ENCODE peak calls at places on chromosome 16, in ten cellular contexts. P, R, L, W, C, M, K, G, X and J are unnamed samples.

GRCh38 chr16:67301080-67301757 is 21.9 kb downstream of the PLEKHG4 start:
- DNase-seq in P (no peak), R (no peak), L (no peak), W (no peak), C (no peak), M (no peak), K (peak), G (no peak), X (no peak), J (no peak)

GRCh38 chr16:26195225-26195624 is 503.5 kb downstream of the HS3ST4 start:
- DNase-seq in P (no peak), R (no peak), L (no peak), W (no peak), C (no peak), M (no peak), K (no peak), G (no peak), X (no peak), J (no peak)

GRCh38 chr16:89365044-89365467 is 125.3 kb downstream of the ANKRD11 start:
- DNase-seq in P (no peak), R (peak), L (peak), W (no peak), C (no peak), M (no peak), K (peak), G (no peak), X (no peak), J (no peak)

GRCh38 chr16:1420111-1420539 is 422 bp downstream of the UQCC4 start:
- DNase-seq in P (no peak), R (no peak), L (no peak), W (no peak), C (no peak), M (no peak), K (no peak), G (no peak), X (no peak), J (no peak)

GRCh38 chr16:48361540-48361939 is 23.7 kb downstream of the SIAH1 start:
- DNase-seq in P (no peak), R (no peak), L (no peak), W (no peak), C (no peak), M (no peak), K (no peak), G (no peak), X (no peak), J (no peak)

GRCh38 chr16:56424404-56424765 is 960 bp downstream of the AMFR start:
- DNase-seq in P (no peak), R (peak), L (no peak), W (no peak), C (no peak), M (no peak), K (peak), G (no peak), X (no peak), J (no peak)

GRCh38 chr16:24272379-24272778 is 16.2 kb downstream of the CACNG3 start:
- DNase-seq in P (no peak), R (no peak), L (no peak), W (no peak), C (no peak), M (no peak), K (no peak), G (no peak), X (no peak), J (no peak)

GRCh38 chr16:450800-451512 is 25.5 kb downstream of the RAB11FIP3 start:
- DNase-seq in P (no peak), R (peak), L (no peak), W (no peak), C (no peak), M (no peak), K (no peak), G (no peak), X (no peak), J (no peak)

GRCh38 chr16:88318091-88318494 is 64.7 kb upstream of the ZNF469 start:
- DNase-seq in P (no peak), R (no peak), L (no peak), W (no peak), C (no peak), M (no peak), K (no peak), G (no peak), X (no peak), J (no peak)

GRCh38 chr16:53814791-53815190 is 110.8 kb downstream of the FTO start:
- DNase-seq in P (no peak), R (no peak), L (no peak), W (no peak), C (no peak), M (no peak), K (no peak), G (no peak), X (no peak), J (no peak)

GRCh38 chr16:13630292-13630850 is 289.6 kb upstream of the ERCC4 start:
- DNase-seq in P (no peak), R (no peak), L (no peak), W (no peak), C (no peak), M (no peak), K (no peak), G (no peak), X (no peak), J (no peak)

GRCh38 chr16:56625140-56625942 is at the start of gene MT1E:
- DNase-seq in P (peak), R (peak), L (no peak), W (peak), C (no peak), M (no peak), K (peak), G (no peak), X (peak), J (no peak)

GRCh38 chr16:69188716-69189115 is 1.8 kb downstream of the SNTB2 start:
- DNase-seq in P (no peak), R (peak), L (no peak), W (no peak), C (no peak), M (no peak), K (peak), G (no peak), X (no peak), J (no peak)